ENCODE peak calls at places on chromosomes 7 and 10, in six cellular contexts. One of them, this sample, is unnamed.

GRCh38 chr10:45433716-45434469 is 59.9 kb downstream of the ALOX5 start:
- DNase-seq in M059J: no peak
- DNase-seq in left ventricle myocardium inferior: no peak
- DNase-seq in aorta: no peak
- DNase-seq in ELR: no peak
- DNase-seq in CD4-positive, alpha-beta memory T cell: no peak
- DNase-seq in this sample: no peak

GRCh38 chr7:108142180-108142579 is 12.0 kb upstream of the LAMB4 start:
- DNase-seq in M059J: no peak
- DNase-seq in left ventricle myocardium inferior: no peak
- DNase-seq in aorta: no peak
- DNase-seq in ELR: no peak
- DNase-seq in CD4-positive, alpha-beta memory T cell: no peak
- DNase-seq in this sample: no peak

GRCh38 chr7:132158841-132159240 is 417.4 kb downstream of the PLXNA4 start:
- DNase-seq in M059J: no peak
- DNase-seq in left ventricle myocardium inferior: no peak
- DNase-seq in aorta: no peak
- DNase-seq in ELR: no peak
- DNase-seq in CD4-positive, alpha-beta memory T cell: no peak
- DNase-seq in this sample: no peak

GRCh38 chr10:110279062-110279986 is 25.4 kb downstream of the SMNDC1 start:
- DNase-seq in M059J: peak
- DNase-seq in left ventricle myocardium inferior: no peak
- DNase-seq in aorta: peak
- DNase-seq in ELR: peak
- DNase-seq in CD4-positive, alpha-beta memory T cell: peak
- DNase-seq in this sample: peak

GRCh38 chr7:157441023-157441399 is 104.2 kb downstream of the DNAJB6 start:
- DNase-seq in M059J: no peak
- DNase-seq in left ventricle myocardium inferior: no peak
- DNase-seq in aorta: peak
- DNase-seq in ELR: no peak
- DNase-seq in CD4-positive, alpha-beta memory T cell: no peak
- DNase-seq in this sample: no peak

GRCh38 chr10:110501142-110501937 is 3.6 kb downstream of the DUSP5 start:
- DNase-seq in M059J: peak
- DNase-seq in left ventricle myocardium inferior: peak
- DNase-seq in aorta: peak
- DNase-seq in ELR: peak
- DNase-seq in CD4-positive, alpha-beta memory T cell: no peak
- DNase-seq in this sample: peak

GRCh38 chr10:90199098-90199497 is 497.7 kb downstream of the KIF20B start:
- DNase-seq in M059J: no peak
- DNase-seq in left ventricle myocardium inferior: no peak
- DNase-seq in aorta: no peak
- DNase-seq in ELR: no peak
- DNase-seq in CD4-positive, alpha-beta memory T cell: no peak
- DNase-seq in this sample: peak

GRCh38 chr10:51397695-51398094 is 301.7 kb downstream of the CSTF2T start:
- DNase-seq in M059J: peak
- DNase-seq in left ventricle myocardium inferior: peak
- DNase-seq in aorta: peak
- DNase-seq in ELR: peak
- DNase-seq in CD4-positive, alpha-beta memory T cell: no peak
- DNase-seq in this sample: peak

This sample was measured in dermis blood vessel endothelial cell.